ENCODE peak calls at places on chromosomes 16 and 17, in ten cellular contexts. Y, A, M, F, P, D, C, B, T and Q are unnamed samples.

GRCh38 chr17:19386276-19386863 is 620 bp downstream of the MFAP4 start:
- DNase-seq in C (peak), Y (peak), D (no peak), A (peak), P (no peak), T (no peak), M (peak), B (no peak), F (no peak), Q (peak)

GRCh38 chr17:10139560-10139959 is 58.8 kb downstream of the GAS7 start:
- DNase-seq in M (no peak), P (no peak), A (no peak), T (no peak), Y (no peak), C (no peak), B (no peak), F (no peak), D (no peak), Q (no peak)

GRCh38 chr16:69131167-69131748 is 1.1 kb downstream of the CHTF8 start:
- DNase-seq in F (no peak), P (no peak), C (no peak), A (no peak), B (no peak), Y (peak), M (peak), D (no peak), T (peak), Q (peak)

GRCh38 chr17:68641276-68642117 is 40.3 kb upstream of the FAM20A start:
- DNase-seq in M (no peak), C (no peak), B (no peak), D (no peak), F (no peak), P (no peak), T (no peak), A (no peak), Y (no peak), Q (no peak)

GRCh38 chr17:34199932-34200534 is 55.1 kb upstream of the CCL2 start:
- DNase-seq in A (no peak), T (peak), B (peak), M (peak), P (peak), C (peak), D (no peak), Y (peak), F (peak), Q (peak)

GRCh38 chr16:65895906-65896305 is 470.6 kb upstream of the CDH5 start:
- DNase-seq in Y (no peak), M (no peak), F (no peak), P (no peak), C (no peak), A (no peak), T (no peak), B (no peak), D (no peak), Q (no peak)

GRCh38 chr17:14579716-14580115 is 278.8 kb downstream of the HS3ST3B1 start:
- DNase-seq in M (no peak), C (no peak), A (no peak), T (no peak), D (no peak), Y (no peak), B (no peak), F (no peak), P (no peak), Q (no peak)

GRCh38 chr16:85498607-85499006 is 114.5 kb upstream of the GSE1 start:
- DNase-seq in P (no peak), F (no peak), A (peak), T (peak), M (no peak), C (no peak), Y (no peak), D (no peak), B (no peak), Q (no peak)

GRCh38 chr17:79627766-79628690 is 17.2 kb upstream of the RBFOX3 start:
- DNase-seq in M (no peak), Y (no peak), P (no peak), C (peak), A (no peak), T (no peak), F (no peak), B (no peak), D (no peak), Q (no peak)

GRCh38 chr16:1790611-1791255 is 2.8 kb downstream of the IGFALS start:
- DNase-seq in T (no peak), F (no peak), Y (no peak), M (no peak), A (peak), C (no peak), D (no peak), P (no peak), B (no peak), Q (no peak)

GRCh38 chr17:59310263-59310920 is 21.1 kb upstream of the YPEL2 start:
- DNase-seq in A (no peak), M (no peak), Y (no peak), D (no peak), P (no peak), F (no peak), C (no peak), T (no peak), B (no peak), Q (no peak)

GRCh38 chr16:27364493-27365141 is 37.4 kb upstream of the IL21R start:
- DNase-seq in Y (peak), F (no peak), P (no peak), T (no peak), M (no peak), C (no peak), D (no peak), A (no peak), B (peak), Q (no peak)

GRCh38 chr16:46848768-46849764 is 18.1 kb upstream of the C16orf87 start:
- DNase-seq in C (no peak), F (no peak), B (no peak), P (no peak), A (no peak), T (no peak), M (no peak), Y (no peak), D (no peak), Q (no peak)

GRCh38 chr16:19690196-19690595 is 27.8 kb downstream of the KNOP1 start:
- DNase-seq in P (no peak), A (no peak), D (no peak), B (no peak), Y (no peak), T (no peak), C (no peak), M (no peak), F (no peak), Q (peak)

GRCh38 chr16:65319621-65320231 is 197.9 kb upstream of the CDH11 start:
- DNase-seq in A (no peak), P (no peak), F (no peak), B (no peak), M (no peak), D (no peak), C (no peak), Y (no peak), T (no peak), Q (no peak)

GRCh38 chr17:20095366-20096080 is 86.4 kb downstream of the SPECC1 start:
- DNase-seq in P (peak), M (peak), D (peak), T (no peak), A (no peak), C (peak), Y (peak), B (peak), F (no peak), Q (peak)

GRCh38 chr16:89906141-89907025 is 12.3 kb upstream of the MC1R start:
- DNase-seq in D (no peak), A (peak), F (no peak), Y (no peak), B (no peak), T (peak), C (no peak), P (no peak), M (no peak), Q (no peak)

GRCh38 chr16:77564791-77565390 is 130.1 kb upstream of the ADAMTS18 start:
- DNase-seq in B (no peak), C (no peak), M (peak), T (no peak), A (no peak), Y (peak), D (no peak), P (no peak), F (no peak), Q (peak)

GRCh38 chr17:16261049-16261448 is 44.0 kb downstream of the PIGL start:
- DNase-seq in T (no peak), B (no peak), F (no peak), C (no peak), M (no peak), P (no peak), D (no peak), Y (no peak), A (no peak), Q (no peak)

GRCh38 chr16:19213885-19214284 is 45.8 kb downstream of the SYT17 start:
- DNase-seq in A (no peak), C (no peak), M (no peak), P (no peak), Y (peak), B (no peak), D (no peak), F (no peak), T (no peak), Q (no peak)

GRCh38 chr16:87324411-87325275 is 7.5 kb upstream of the C16orf95 start:
- DNase-seq in Y (peak), P (peak), D (peak), B (no peak), T (peak), M (peak), F (peak), C (no peak), A (peak), Q (peak)

GRCh38 chr16:66517586-66518263 is 32.2 kb downstream of the TK2 start:
- DNase-seq in T (no peak), M (no peak), A (no peak), Y (peak), P (no peak), C (peak), B (no peak), D (no peak), F (no peak), Q (no peak)

GRCh38 chr16:66189951-66190350 is 176.5 kb upstream of the CDH5 start:
- DNase-seq in P (no peak), Y (no peak), A (no peak), T (no peak), M (peak), C (no peak), D (no peak), B (no peak), F (no peak), Q (peak)

GRCh38 chr17:7262192-7263070 is at the start of gene CLDN7:
- DNase-seq in B (peak), A (peak), Y (no peak), T (peak), C (no peak), P (no peak), F (no peak), D (no peak), M (no peak), Q (no peak)

GRCh38 chr16:66751135-66751991 is at the start of gene DYNC1LI2:
- DNase-seq in P (peak), F (peak), M (peak), D (peak), A (peak), Y (peak), C (peak), T (peak), B (peak), Q (peak)

GRCh38 chr17:36920032-36921000 is 17.0 kb upstream of the LHX1 start:
- DNase-seq in M (peak), C (no peak), A (no peak), P (no peak), Y (peak), F (no peak), D (no peak), T (no peak), B (no peak), Q (peak)

GRCh38 chr17:75658237-75658636 is 8.7 kb downstream of the RECQL5 start:
- DNase-seq in M (no peak), Y (no peak), T (no peak), D (no peak), A (no peak), B (no peak), P (no peak), F (no peak), C (no peak), Q (no peak)

GRCh38 chr16:88535181-88535856 is 34.9 kb upstream of the ZC3H18 start:
- DNase-seq in D (no peak), F (no peak), P (no peak), T (no peak), C (no peak), Y (no peak), M (no peak), A (peak), B (no peak), Q (no peak)

GRCh38 chr17:42153919-42154491 is 784 bp downstream of the RAB5C start:
- DNase-seq in P (no peak), M (peak), F (no peak), T (no peak), C (no peak), Y (no peak), D (no peak), B (no peak), A (no peak), Q (peak)

GRCh38 chr17:17289701-17290100 is 8.7 kb upstream of the COPS3 start:
- DNase-seq in C (no peak), A (no peak), F (no peak), B (no peak), T (no peak), P (no peak), Y (no peak), M (no peak), D (no peak), Q (no peak)

GRCh38 chr17:76527430-76528111 is 9.9 kb downstream of the CYGB start:
- DNase-seq in C (peak), T (peak), P (no peak), F (peak), Y (no peak), M (peak), A (peak), B (no peak), D (no peak), Q (peak)

GRCh38 chr17:1640329-1641064 is 5.0 kb downstream of the SCARF1 start:
- DNase-seq in F (no peak), D (no peak), T (no peak), Y (no peak), A (peak), C (no peak), B (peak), P (no peak), M (no peak), Q (no peak)

GRCh38 chr17:4206945-4207344 is 56.8 kb downstream of the ANKFY1 start:
- DNase-seq in M (peak), B (no peak), P (no peak), T (no peak), A (no peak), D (no peak), C (no peak), F (no peak), Y (no peak), Q (peak)

GRCh38 chr16:10428433-10429168 is 42.7 kb downstream of the ATF7IP2 start:
- DNase-seq in Y (no peak), C (no peak), P (no peak), B (no peak), F (no peak), M (no peak), A (no peak), T (no peak), D (no peak), Q (no peak)

GRCh38 chr17:21355586-21355985 is 20.6 kb upstream of the KCNJ12 start:
- DNase-seq in Y (no peak), D (no peak), A (no peak), M (no peak), T (no peak), B (no peak), C (no peak), F (no peak), P (no peak), Q (no peak)

GRCh38 chr16:84732674-84733352 is 33.0 kb downstream of the USP10 start:
- DNase-seq in T (no peak), B (no peak), D (no peak), Y (peak), M (no peak), A (no peak), C (no peak), P (no peak), F (no peak), Q (no peak)

GRCh38 chr17:19937522-19937921 is 40.1 kb downstream of the AKAP10 start:
- DNase-seq in P (no peak), D (no peak), B (no peak), A (no peak), F (no peak), C (no peak), T (no peak), M (no peak), Y (no peak), Q (peak)

GRCh38 chr16:85891033-85891775 is 7.8 kb upstream of the IRF8 start:
- DNase-seq in M (peak), P (no peak), A (no peak), F (no peak), C (no peak), Y (peak), T (no peak), D (no peak), B (no peak), Q (peak)

DNA sequence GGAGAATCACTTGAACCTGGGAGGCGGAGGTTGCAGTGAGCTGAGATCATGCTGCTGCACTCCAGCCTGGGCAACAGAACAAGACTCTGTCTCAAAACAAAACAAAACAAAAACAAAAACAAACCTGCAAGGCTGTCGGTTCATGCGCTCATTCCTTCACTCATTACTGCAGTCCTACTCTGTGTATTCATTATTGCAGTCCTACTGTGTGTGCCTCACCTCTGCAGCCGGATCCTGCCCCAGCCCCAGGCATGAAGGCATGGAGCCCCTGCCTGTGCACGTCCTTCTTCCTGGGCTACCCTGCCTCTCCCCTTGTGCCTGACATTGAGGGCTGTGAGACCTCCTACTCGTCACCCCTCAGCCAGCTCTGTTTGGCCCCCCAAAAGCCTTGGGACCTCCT is 57.6 kb downstream of the TMEM235 start:
- DNase-seq in B (no peak), F (no peak), Y (no peak), M (no peak), P (no peak), T (no peak), A (no peak), D (no peak), C (no peak), Q (no peak)
- TF ChIP-seq CTCF in B (no peak), F (no peak), Y (no peak), M (no peak), P (no peak), T (no peak), A (no peak), D (no peak), C (no peak), Q (no peak)

GRCh38 chr16:54244061-54244886 is 42.3 kb downstream of the IRX3 start:
- DNase-seq in F (no peak), C (no peak), T (no peak), A (no peak), P (no peak), B (no peak), Y (no peak), D (no peak), M (no peak), Q (peak)
- TF ChIP-seq CTCF in F (no peak), C (no peak), T (no peak), A (no peak), P (no peak), B (no peak), Y (no peak), D (no peak), M (no peak), Q (peak)

GRCh38 chr16:25367773-25368172 is 110.1 kb upstream of the ZKSCAN2 start:
- DNase-seq in A (no peak), B (no peak), Y (no peak), P (no peak), C (no peak), F (no peak), M (no peak), D (no peak), T (no peak), Q (no peak)

GRCh38 chr16:25371342-25371741 is 113.7 kb upstream of the ZKSCAN2 start:
- DNase-seq in C (no peak), B (no peak), A (no peak), P (no peak), M (no peak), F (no peak), T (no peak), D (no peak), Y (no peak), Q (no peak)

GRCh38 chr16:25374556-25374955 is 116.9 kb upstream of the ZKSCAN2 start:
- DNase-seq in A (no peak), D (no peak), T (no peak), M (no peak), P (no peak), Y (no peak), F (no peak), B (no peak), C (no peak), Q (no peak)

GRCh38 chr16:25372716-25373115 is 115.1 kb upstream of the ZKSCAN2 start:
- DNase-seq in B (no peak), F (no peak), T (no peak), C (no peak), P (no peak), A (no peak), M (no peak), Y (no peak), D (no peak), Q (no peak)
- TF ChIP-seq CTCF in B (no peak), F (no peak), T (no peak), C (no peak), P (no peak), A (no peak), M (no peak), Y (no peak), D (no peak), Q (no peak)

GRCh38 chr16:15046692-15047376 is 9.0 kb downstream of the NTAN1 start:
- DNase-seq in T (no peak), A (no peak), Y (peak), F (no peak), M (no peak), C (no peak), B (no peak), P (no peak), D (no peak), Q (no peak)
- TF ChIP-seq CTCF in T (no peak), A (no peak), Y (no peak), F (no peak), M (no peak), C (no peak), B (no peak), P (no peak), D (no peak), Q (no peak)

GRCh38 chr17:57397402-57397801 is 141.1 kb downstream of the MSI2 start:
- DNase-seq in D (no peak), Y (no peak), B (no peak), M (no peak), T (no peak), A (no peak), F (no peak), P (no peak), C (no peak), Q (no peak)

GRCh38 chr17:57393368-57393767 is 137.0 kb downstream of the MSI2 start:
- DNase-seq in M (no peak), C (no peak), B (no peak), F (no peak), Y (no peak), T (no peak), D (no peak), A (no peak), P (no peak), Q (no peak)

GRCh38 chr17:57394375-57394774 is 138.1 kb downstream of the MSI2 start:
- DNase-seq in M (no peak), C (no peak), T (no peak), B (no peak), A (no peak), Y (no peak), P (no peak), F (no peak), D (no peak), Q (no peak)

GRCh38 chr17:57396515-57396921 is 140.2 kb downstream of the MSI2 start:
- DNase-seq in D (no peak), P (no peak), B (no peak), A (no peak), T (no peak), C (no peak), M (no peak), F (no peak), Y (no peak), Q (no peak)

GRCh38 chr17:57395721-57396321 is 139.5 kb downstream of the MSI2 start:
- DNase-seq in A (no peak), P (no peak), T (no peak), Y (no peak), F (no peak), M (no peak), B (no peak), D (no peak), C (no peak), Q (no peak)
- TF ChIP-seq CTCF in A (no peak), P (no peak), T (no peak), Y (no peak), F (no peak), M (no peak), B (no peak), D (no peak), C (no peak), Q (no peak)

DNA sequence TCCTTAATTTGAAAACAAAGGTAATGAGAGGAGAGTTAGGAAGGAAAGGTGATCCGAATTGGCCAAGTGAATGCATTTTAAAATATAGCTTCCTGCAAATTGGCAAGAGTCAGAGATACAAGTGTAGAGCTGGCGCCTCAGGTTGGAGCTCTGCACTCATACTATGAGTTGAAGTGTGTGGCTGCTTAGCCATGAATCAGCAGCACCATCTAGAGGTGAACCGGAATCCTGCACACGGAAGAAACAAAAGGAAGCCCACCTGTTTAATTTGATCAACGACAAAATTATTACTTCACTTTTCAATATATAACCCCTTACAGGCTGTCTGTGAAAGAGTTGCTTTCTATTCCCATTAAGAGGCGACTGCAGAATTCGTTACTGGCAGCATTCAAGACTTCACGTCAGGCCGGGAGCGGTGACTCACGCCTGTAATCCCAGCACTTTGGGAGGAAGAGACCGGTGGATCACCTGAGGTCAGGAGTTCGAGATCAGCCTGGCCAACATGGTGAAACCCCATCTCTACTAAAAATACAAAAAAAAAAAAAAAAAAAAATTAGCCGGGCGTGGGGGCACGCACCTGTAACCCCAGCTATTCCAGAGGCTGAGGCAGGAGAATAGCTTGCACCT is 1253.7 kb upstream of the CDH8 start:
- DNase-seq in C (no peak), B (peak), F (no peak), Y (peak), A (peak), D (no peak), T (no peak), M (peak), P (peak), Q (peak)
- TF ChIP-seq CTCF in C (peak), B (peak), F (no peak), Y (peak), A (peak), D (peak), T (no peak), M (peak), P (peak), Q (peak)

GRCh38 chr17:43367588-43368242 is 31.1 kb upstream of the ARL4D start:
- DNase-seq in D (no peak), F (no peak), P (peak), B (no peak), A (no peak), T (no peak), C (no peak), M (peak), Y (peak), Q (peak)
- TF ChIP-seq CTCF in D (no peak), F (no peak), P (no peak), B (no peak), A (no peak), T (no peak), C (no peak), M (no peak), Y (no peak), Q (no peak)